ENCODE peak calls at places on chromosome 21, in seven cellular contexts. I, A, S, V, G, F and L are unnamed samples.

GRCh38 chr21:46366966-46367365 is 43.0 kb downstream of the PCNT start:
- DNase-seq in F (no peak), S (no peak), I (no peak), G (no peak), V (no peak), A (no peak), L (no peak)

GRCh38 chr21:15199414-15199813 is 134.6 kb upstream of the NRIP1 start:
- DNase-seq in I (no peak), F (no peak), G (no peak), S (no peak), A (no peak), V (no peak), L (no peak)

GRCh38 chr21:14114251-14114650 is 96.5 kb downstream of the LIPI start:
- DNase-seq in I (no peak), G (no peak), V (no peak), F (no peak), S (no peak), A (no peak), L (no peak)

GRCh38 chr21:38914531-38915385 is 109.0 kb downstream of the ETS2 start:
- DNase-seq in F (peak; percentile 84), V (no peak), G (no peak), I (no peak), S (no peak), A (no peak), L (no peak)

GRCh38 chr21:23811802-23812201 is 1795.5 kb downstream of the MRPL39 start:
- DNase-seq in I (no peak), A (no peak), V (no peak), G (no peak), F (no peak), S (no peak), L (no peak)

GRCh38 chr21:14883351-14883750 is 181.4 kb downstream of the NRIP1 start:
- DNase-seq in A (no peak), S (no peak), I (no peak), G (no peak), F (no peak), V (no peak), L (no peak)

GRCh38 chr21:38821248-38821647 is 15.5 kb downstream of the ETS2 start:
- DNase-seq in V (no peak), I (no peak), A (no peak), G (no peak), S (no peak), F (no peak), L (no peak)

GRCh38 chr21:20272791-20273362 is 725.3 kb upstream of the NCAM2 start:
- DNase-seq in V (no peak), A (no peak), I (no peak), F (no peak), S (no peak), G (no peak), L (no peak)

GRCh38 chr21:17257784-17258183 is 255.1 kb upstream of the CXADR start:
- DNase-seq in F (no peak), V (no peak), G (no peak), A (no peak), S (no peak), I (no peak), L (no peak)

GRCh38 chr21:33028271-33028670 is 2.5 kb downstream of the OLIG2 start:
- DNase-seq in F (no peak), V (no peak), A (no peak), I (no peak), S (no peak), G (no peak), L (no peak)

GRCh38 chr21:43810505-43811261 is 21.3 kb downstream of the RRP1 start:
- DNase-seq in V (peak; percentile 74), S (peak; percentile 99), F (peak; percentile 77), I (peak; percentile 66), G (no peak), A (peak; percentile 92), L (peak; percentile 57)

GRCh38 chr21:33196956-33197374 is 32.8 kb upstream of the IFNAR2 start:
- DNase-seq in V (peak; percentile 36), I (peak; percentile 67), S (peak; percentile 71), A (peak; percentile 66), G (no peak), F (peak; percentile 73), L (peak; percentile 56)

GRCh38 chr21:26169611-26170470 is 729 bp downstream of the APP start:
- DNase-seq in A (peak; percentile 40), V (peak; percentile 22), S (peak; percentile 75), G (no peak), I (peak; percentile 58), F (peak; percentile 69), L (peak; percentile 73)

GRCh38 chr21:34351786-34352241 is 12.0 kb upstream of the KCNE2 start:
- DNase-seq in A (peak; percentile 8), V (peak; percentile 68), G (no peak), I (peak; percentile 34), S (peak; percentile 55), F (peak; percentile 57), L (peak; percentile 26)

GRCh38 chr21:45293214-45293725 is 5.6 kb upstream of the POFUT2 start:
- DNase-seq in F (no peak), G (no peak), A (peak; percentile 3), V (no peak), S (no peak), I (no peak), L (no peak)

GRCh38 chr21:25342811-25343210 is 264.5 kb downstream of the MRPL39 start:
- DNase-seq in I (no peak), S (no peak), G (no peak), V (no peak), A (no peak), F (no peak), L (no peak)

GRCh38 chr21:46187814-46188213 is 3.6 kb upstream of the SPATC1L start:
- DNase-seq in F (no peak), S (no peak), G (no peak), V (no peak), A (no peak), I (no peak), L (no peak)

GRCh38 chr21:26811031-26811430 is 34.2 kb downstream of the ADAMTS1 start:
- DNase-seq in I (no peak), G (no peak), S (no peak), A (no peak), V (no peak), F (no peak), L (peak; percentile 39)

GRCh38 chr21:28790335-28790734 is 202.3 kb downstream of the LTN1 start:
- DNase-seq in I (no peak), G (no peak), A (no peak), S (no peak), F (no peak), V (no peak), L (no peak)

GRCh38 chr21:42524341-42525227 is 10.9 kb downstream of the SLC37A1 start:
- DNase-seq in A (no peak), V (peak; percentile 76), G (no peak), F (peak; percentile 91), I (no peak), S (no peak), L (peak; percentile 76)

GRCh38 chr21:43269461-43269860 is 100.7 kb downstream of the CRYAA start:
- DNase-seq in S (peak; percentile 72), V (no peak), G (no peak), I (no peak), A (peak; percentile 25), F (no peak), L (no peak)

GRCh38 chr21:38311765-38312164 is 55.0 kb downstream of the KCNJ15 start:
- DNase-seq in F (peak; percentile 99), A (no peak), G (no peak), S (no peak), I (no peak), V (no peak), L (no peak)

GRCh38 chr21:24939288-24939687 is 668.0 kb downstream of the MRPL39 start:
- DNase-seq in V (peak; percentile 73), I (no peak), A (no peak), S (no peak), G (no peak), F (no peak), L (peak; percentile 31)

GRCh38 chr21:21051109-21052055 is 53.2 kb downstream of the NCAM2 start:
- DNase-seq in S (no peak), I (no peak), F (no peak), A (no peak), G (no peak), V (no peak), L (no peak)

GRCh38 chr21:36125513-36126121 is 9.3 kb upstream of the CBR3 start:
- DNase-seq in V (no peak), A (peak; percentile 67), S (peak; percentile 64), I (peak; percentile 51), F (peak; percentile 56), G (no peak), L (peak; percentile 62)

GRCh38 chr21:26550357-26550756 is 22.7 kb downstream of the CYYR1 start:
- DNase-seq in S (no peak), A (no peak), G (no peak), I (no peak), F (no peak), V (no peak), L (peak; percentile 9)